ENCODE peak calls at places on chromosomes 13 and 19, in ten cellular contexts. One of them, this sample, is unnamed.

GRCh38 chr19:15115080-15115479 is 7.9 kb downstream of the SYDE1 start:
- DNase-seq in psoas muscle: peak
- DNase-seq in IMR-90: peak
- DNase-seq in fibroblast of pulmonary artery: peak
- DNase-seq in fibroblast of lung: peak
- DNase-seq in hepatocyte: no peak
- DNase-seq in sigmoid colon: peak
- DNase-seq in cardiac fibroblast: peak
- DNase-seq in CD8-positive, alpha-beta memory T cell: no peak
- DNase-seq in cardiac muscle cell: no peak
- DNase-seq in this sample: peak

GRCh38 chr19:28468701-28469459 is 744.1 kb downstream of the UQCRFS1 start:
- DNase-seq in psoas muscle: no peak
- DNase-seq in IMR-90: no peak
- DNase-seq in fibroblast of pulmonary artery: peak
- DNase-seq in fibroblast of lung: peak
- DNase-seq in hepatocyte: peak
- DNase-seq in sigmoid colon: peak
- DNase-seq in cardiac fibroblast: peak
- DNase-seq in CD8-positive, alpha-beta memory T cell: no peak
- DNase-seq in cardiac muscle cell: no peak
- DNase-seq in this sample: no peak

GRCh38 chr13:29849071-29849541 is 1.3 kb downstream of the UBL3 start:
- DNase-seq in psoas muscle: no peak
- DNase-seq in IMR-90: peak
- DNase-seq in fibroblast of pulmonary artery: peak
- DNase-seq in fibroblast of lung: peak
- DNase-seq in hepatocyte: peak
- DNase-seq in sigmoid colon: no peak
- DNase-seq in cardiac fibroblast: peak
- DNase-seq in CD8-positive, alpha-beta memory T cell: peak
- DNase-seq in cardiac muscle cell: peak
- DNase-seq in this sample: no peak

GRCh38 chr19:50005428-50005827 is 19.7 kb downstream of the VRK3 start:
- DNase-seq in psoas muscle: no peak
- DNase-seq in IMR-90: no peak
- DNase-seq in fibroblast of pulmonary artery: no peak
- DNase-seq in fibroblast of lung: no peak
- DNase-seq in hepatocyte: no peak
- DNase-seq in sigmoid colon: no peak
- DNase-seq in cardiac fibroblast: no peak
- DNase-seq in CD8-positive, alpha-beta memory T cell: no peak
- DNase-seq in cardiac muscle cell: no peak
- DNase-seq in this sample: no peak

GRCh38 chr19:13241321-13242104 is 91.3 kb downstream of the IER2 start:
- DNase-seq in psoas muscle: no peak
- DNase-seq in IMR-90: no peak
- DNase-seq in fibroblast of pulmonary artery: no peak
- DNase-seq in fibroblast of lung: no peak
- DNase-seq in hepatocyte: no peak
- DNase-seq in sigmoid colon: no peak
- DNase-seq in cardiac fibroblast: no peak
- DNase-seq in CD8-positive, alpha-beta memory T cell: no peak
- DNase-seq in cardiac muscle cell: no peak
- DNase-seq in this sample: no peak

GRCh38 chr19:43997631-43998290 is 5.0 kb upstream of the ZNF230 start:
- DNase-seq in psoas muscle: no peak
- DNase-seq in IMR-90: peak
- DNase-seq in fibroblast of pulmonary artery: peak
- DNase-seq in fibroblast of lung: peak
- DNase-seq in hepatocyte: no peak
- DNase-seq in sigmoid colon: no peak
- DNase-seq in cardiac fibroblast: peak
- DNase-seq in CD8-positive, alpha-beta memory T cell: no peak
- DNase-seq in cardiac muscle cell: no peak
- DNase-seq in this sample: no peak

GRCh38 chr19:3985643-3986259 is 488 bp upstream of the EEF2 start:
- DNase-seq in psoas muscle: no peak
- DNase-seq in IMR-90: no peak
- DNase-seq in fibroblast of pulmonary artery: no peak
- DNase-seq in fibroblast of lung: no peak
- DNase-seq in hepatocyte: no peak
- DNase-seq in sigmoid colon: no peak
- DNase-seq in cardiac fibroblast: no peak
- DNase-seq in CD8-positive, alpha-beta memory T cell: no peak
- DNase-seq in cardiac muscle cell: no peak
- DNase-seq in this sample: no peak

GRCh38 chr19:45424191-45425058 is 708 bp upstream of the ERCC1 start:
- DNase-seq in psoas muscle: peak
- DNase-seq in IMR-90: peak
- DNase-seq in fibroblast of pulmonary artery: peak
- DNase-seq in fibroblast of lung: peak
- DNase-seq in hepatocyte: peak
- DNase-seq in sigmoid colon: peak
- DNase-seq in cardiac fibroblast: peak
- DNase-seq in CD8-positive, alpha-beta memory T cell: peak
- DNase-seq in cardiac muscle cell: no peak
- DNase-seq in this sample: peak

GRCh38 chr13:109783815-109784589 is 2.4 kb downstream of the IRS2 start:
- DNase-seq in psoas muscle: no peak
- DNase-seq in IMR-90: no peak
- DNase-seq in fibroblast of pulmonary artery: no peak
- DNase-seq in fibroblast of lung: no peak
- DNase-seq in hepatocyte: no peak
- DNase-seq in sigmoid colon: no peak
- DNase-seq in cardiac fibroblast: no peak
- DNase-seq in CD8-positive, alpha-beta memory T cell: no peak
- DNase-seq in cardiac muscle cell: no peak
- DNase-seq in this sample: no peak

GRCh38 chr19:32691952-32692726 is 518 bp downstream of the NUDT19 start:
- DNase-seq in psoas muscle: peak
- DNase-seq in IMR-90: peak
- DNase-seq in fibroblast of pulmonary artery: peak
- DNase-seq in fibroblast of lung: peak
- DNase-seq in hepatocyte: peak
- DNase-seq in sigmoid colon: peak
- DNase-seq in cardiac fibroblast: peak
- DNase-seq in CD8-positive, alpha-beta memory T cell: peak
- DNase-seq in cardiac muscle cell: no peak
- DNase-seq in this sample: peak

DNA sequence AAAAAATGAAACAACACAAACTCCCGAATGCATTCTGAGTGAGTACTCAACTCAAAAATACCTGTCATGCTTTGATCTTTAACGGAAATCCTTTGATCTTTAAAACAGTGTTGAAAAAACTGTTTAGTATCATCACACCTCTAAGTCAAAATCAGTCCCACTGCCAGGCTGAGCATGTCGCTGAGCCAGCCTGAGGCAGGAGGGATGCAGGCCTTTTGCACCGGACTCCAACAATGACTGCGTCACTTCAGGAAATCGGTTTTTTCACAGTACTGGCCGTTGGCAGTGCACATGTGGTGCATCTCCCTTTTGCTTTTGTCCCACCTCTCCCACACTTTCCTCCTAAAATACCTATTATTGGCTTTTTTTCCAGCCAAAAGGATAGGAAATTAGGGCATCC is 78.2 kb downstream of the SHISA2 start:
- DNase-seq in psoas muscle: no peak
- DNase-seq in IMR-90: no peak
- DNase-seq in fibroblast of pulmonary artery: no peak
- DNase-seq in fibroblast of lung: no peak
- DNase-seq in hepatocyte: no peak
- DNase-seq in sigmoid colon: no peak
- DNase-seq in cardiac fibroblast: no peak
- DNase-seq in CD8-positive, alpha-beta memory T cell: no peak
- DNase-seq in cardiac muscle cell: no peak
- DNase-seq in this sample: no peak
- H3K4me3 ChIP-seq in psoas muscle: no peak
- H3K4me3 ChIP-seq in IMR-90: no peak
- H3K4me3 ChIP-seq in fibroblast of pulmonary artery: no peak
- H3K4me3 ChIP-seq in fibroblast of lung: no peak
- H3K4me3 ChIP-seq in hepatocyte: no peak
- H3K4me3 ChIP-seq in sigmoid colon: no peak
- H3K4me3 ChIP-seq in cardiac fibroblast: no peak
- H3K4me3 ChIP-seq in CD8-positive, alpha-beta memory T cell: peak
- H3K4me3 ChIP-seq in cardiac muscle cell: no peak
- H3K4me3 ChIP-seq in this sample: no peak

GRCh38 chr13:23147264-23147663 is 33.5 kb upstream of the SGCG start:
- DNase-seq in psoas muscle: no peak
- DNase-seq in IMR-90: no peak
- DNase-seq in fibroblast of pulmonary artery: no peak
- DNase-seq in fibroblast of lung: no peak
- DNase-seq in hepatocyte: no peak
- DNase-seq in sigmoid colon: no peak
- DNase-seq in cardiac fibroblast: no peak
- DNase-seq in CD8-positive, alpha-beta memory T cell: no peak
- DNase-seq in cardiac muscle cell: no peak
- DNase-seq in this sample: no peak

GRCh38 chr13:23147827-23148226 is 33.0 kb upstream of the SGCG start:
- DNase-seq in psoas muscle: no peak
- DNase-seq in IMR-90: no peak
- DNase-seq in fibroblast of pulmonary artery: no peak
- DNase-seq in fibroblast of lung: no peak
- DNase-seq in hepatocyte: no peak
- DNase-seq in sigmoid colon: no peak
- DNase-seq in cardiac fibroblast: no peak
- DNase-seq in CD8-positive, alpha-beta memory T cell: no peak
- DNase-seq in cardiac muscle cell: no peak
- DNase-seq in this sample: no peak

GRCh38 chr13:23141964-23142363 is 38.8 kb upstream of the SGCG start:
- DNase-seq in psoas muscle: no peak
- DNase-seq in IMR-90: no peak
- DNase-seq in fibroblast of pulmonary artery: no peak
- DNase-seq in fibroblast of lung: no peak
- DNase-seq in hepatocyte: no peak
- DNase-seq in sigmoid colon: no peak
- DNase-seq in cardiac fibroblast: no peak
- DNase-seq in CD8-positive, alpha-beta memory T cell: no peak
- DNase-seq in cardiac muscle cell: no peak
- DNase-seq in this sample: no peak

GRCh38 chr13:23146811-23147245 is 34.0 kb upstream of the SGCG start:
- DNase-seq in psoas muscle: no peak
- DNase-seq in IMR-90: peak
- DNase-seq in fibroblast of pulmonary artery: no peak
- DNase-seq in fibroblast of lung: no peak
- DNase-seq in hepatocyte: no peak
- DNase-seq in sigmoid colon: no peak
- DNase-seq in cardiac fibroblast: no peak
- DNase-seq in CD8-positive, alpha-beta memory T cell: no peak
- DNase-seq in cardiac muscle cell: no peak
- DNase-seq in this sample: no peak
- H3K4me3 ChIP-seq in psoas muscle: no peak
- H3K4me3 ChIP-seq in IMR-90: no peak
- H3K4me3 ChIP-seq in fibroblast of pulmonary artery: no peak
- H3K4me3 ChIP-seq in fibroblast of lung: no peak
- H3K4me3 ChIP-seq in hepatocyte: no peak
- H3K4me3 ChIP-seq in sigmoid colon: no peak
- H3K4me3 ChIP-seq in cardiac fibroblast: no peak
- H3K4me3 ChIP-seq in CD8-positive, alpha-beta memory T cell: no peak
- H3K4me3 ChIP-seq in cardiac muscle cell: no peak
- H3K4me3 ChIP-seq in this sample: no peak

GRCh38 chr13:49630580-49630979 is 2.3 kb downstream of the ARL11 start:
- DNase-seq in psoas muscle: no peak
- DNase-seq in IMR-90: no peak
- DNase-seq in fibroblast of pulmonary artery: no peak
- DNase-seq in fibroblast of lung: no peak
- DNase-seq in hepatocyte: no peak
- DNase-seq in sigmoid colon: no peak
- DNase-seq in cardiac fibroblast: no peak
- DNase-seq in CD8-positive, alpha-beta memory T cell: no peak
- DNase-seq in cardiac muscle cell: no peak
- DNase-seq in this sample: no peak

GRCh38 chr13:49632156-49632555 is 3.8 kb downstream of the ARL11 start:
- DNase-seq in psoas muscle: no peak
- DNase-seq in IMR-90: no peak
- DNase-seq in fibroblast of pulmonary artery: no peak
- DNase-seq in fibroblast of lung: no peak
- DNase-seq in hepatocyte: no peak
- DNase-seq in sigmoid colon: no peak
- DNase-seq in cardiac fibroblast: no peak
- DNase-seq in CD8-positive, alpha-beta memory T cell: no peak
- DNase-seq in cardiac muscle cell: no peak
- DNase-seq in this sample: no peak

GRCh38 chr13:49629196-49629938 is 1.1 kb downstream of the ARL11 start:
- DNase-seq in psoas muscle: no peak
- DNase-seq in IMR-90: no peak
- DNase-seq in fibroblast of pulmonary artery: no peak
- DNase-seq in fibroblast of lung: no peak
- DNase-seq in hepatocyte: no peak
- DNase-seq in sigmoid colon: no peak
- DNase-seq in cardiac fibroblast: no peak
- DNase-seq in CD8-positive, alpha-beta memory T cell: no peak
- DNase-seq in cardiac muscle cell: no peak
- DNase-seq in this sample: no peak

GRCh38 chr13:49627831-49628652 is at the start of gene ARL11:
- DNase-seq in psoas muscle: peak
- DNase-seq in IMR-90: no peak
- DNase-seq in fibroblast of pulmonary artery: no peak
- DNase-seq in fibroblast of lung: no peak
- DNase-seq in hepatocyte: peak
- DNase-seq in sigmoid colon: peak
- DNase-seq in cardiac fibroblast: no peak
- DNase-seq in CD8-positive, alpha-beta memory T cell: peak
- DNase-seq in cardiac muscle cell: no peak
- DNase-seq in this sample: peak

GRCh38 chr13:49629947-49630346 is 1.6 kb downstream of the ARL11 start:
- DNase-seq in psoas muscle: no peak
- DNase-seq in IMR-90: peak
- DNase-seq in fibroblast of pulmonary artery: no peak
- DNase-seq in fibroblast of lung: peak
- DNase-seq in hepatocyte: no peak
- DNase-seq in sigmoid colon: no peak
- DNase-seq in cardiac fibroblast: no peak
- DNase-seq in CD8-positive, alpha-beta memory T cell: no peak
- DNase-seq in cardiac muscle cell: no peak
- DNase-seq in this sample: no peak
- H3K4me3 ChIP-seq in psoas muscle: no peak
- H3K4me3 ChIP-seq in IMR-90: no peak
- H3K4me3 ChIP-seq in fibroblast of pulmonary artery: no peak
- H3K4me3 ChIP-seq in fibroblast of lung: no peak
- H3K4me3 ChIP-seq in hepatocyte: no peak
- H3K4me3 ChIP-seq in sigmoid colon: no peak
- H3K4me3 ChIP-seq in cardiac fibroblast: no peak
- H3K4me3 ChIP-seq in CD8-positive, alpha-beta memory T cell: no peak
- H3K4me3 ChIP-seq in cardiac muscle cell: no peak
- H3K4me3 ChIP-seq in this sample: no peak

DNA sequence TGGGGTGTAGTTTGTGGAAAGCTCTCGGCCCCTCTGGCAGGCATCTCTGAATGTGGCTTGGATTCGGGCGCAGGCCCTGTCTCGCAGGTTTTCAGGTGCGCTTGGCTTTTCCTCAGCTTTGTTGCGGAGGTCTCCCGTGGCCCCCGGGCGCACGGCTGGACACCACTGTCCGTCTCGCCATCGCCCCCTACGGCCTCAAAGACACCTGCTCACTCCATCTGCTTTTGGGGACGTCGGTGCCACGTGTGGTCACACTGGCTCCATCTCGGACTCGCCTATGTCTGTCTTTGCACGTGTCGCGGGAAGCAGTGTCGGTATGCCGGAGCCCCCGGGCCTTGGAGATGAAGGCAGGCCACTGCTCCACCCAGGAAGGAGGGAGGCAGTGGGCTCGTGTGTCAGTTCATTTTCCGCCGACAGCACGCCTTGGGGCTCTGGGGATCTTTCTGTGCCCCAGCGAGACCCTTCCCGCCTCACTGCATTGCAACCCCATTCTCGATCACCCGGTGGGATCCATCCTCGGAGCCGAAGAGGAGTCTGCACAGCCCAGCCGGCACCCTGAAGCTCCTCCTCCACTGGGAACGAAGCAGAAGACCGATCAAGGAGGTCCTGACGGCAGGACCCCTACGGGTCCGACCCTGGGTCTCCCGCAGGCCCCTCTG is 42.1 kb downstream of the ZNF146 start:
- DNase-seq in psoas muscle: no peak
- DNase-seq in IMR-90: no peak
- DNase-seq in fibroblast of pulmonary artery: no peak
- DNase-seq in fibroblast of lung: no peak
- DNase-seq in hepatocyte: no peak
- DNase-seq in sigmoid colon: no peak
- DNase-seq in cardiac fibroblast: no peak
- DNase-seq in CD8-positive, alpha-beta memory T cell: no peak
- DNase-seq in cardiac muscle cell: no peak
- DNase-seq in this sample: no peak
- H3K4me3 ChIP-seq in psoas muscle: peak
- H3K4me3 ChIP-seq in IMR-90: peak
- H3K4me3 ChIP-seq in fibroblast of pulmonary artery: peak
- H3K4me3 ChIP-seq in fibroblast of lung: peak
- H3K4me3 ChIP-seq in hepatocyte: no peak
- H3K4me3 ChIP-seq in sigmoid colon: peak
- H3K4me3 ChIP-seq in cardiac fibroblast: peak
- H3K4me3 ChIP-seq in CD8-positive, alpha-beta memory T cell: no peak
- H3K4me3 ChIP-seq in cardiac muscle cell: no peak
- H3K4me3 ChIP-seq in this sample: peak